ENCODE peak calls at places on chromosomes 2 and 18, in five cellular contexts. Q, Y, C, A and D are unnamed samples.

GRCh38 chr2:141639809-141640208 is 491.0 kb downstream of the LRP1B start:
- DNase-seq in Q (no peak), Y (no peak), C (no peak), A (no peak), D (no peak)

GRCh38 chr2:173350383-173350782 is 4.3 kb upstream of the CDCA7 start:
- DNase-seq in Q (no peak), Y (no peak), C (no peak), A (no peak), D (no peak)

GRCh38 chr2:116467243-116467642 is 1347.2 kb upstream of the DDX18 start:
- DNase-seq in Q (no peak), Y (no peak), C (no peak), A (no peak), D (no peak)

GRCh38 chr18:71249791-71250190 is 960.9 kb downstream of the SOCS6 start:
- DNase-seq in Q (no peak), Y (no peak), C (no peak), A (no peak), D (no peak)

GRCh38 chr2:237648016-237648381 is 20.6 kb downstream of the LRRFIP1 start:
- DNase-seq in Q (no peak), Y (no peak), C (no peak), A (no peak), D (no peak)

GRCh38 chr2:173397539-173397938 is 42.9 kb downstream of the CDCA7 start:
- DNase-seq in Q (no peak), Y (no peak), C (no peak), A (no peak), D (no peak)

GRCh38 chr2:118902279-118903028 is 39.5 kb upstream of the MARCO start:
- DNase-seq in Q (no peak), Y (no peak), C (no peak), A (no peak), D (no peak)

GRCh38 chr18:45777393-45777792 is 48.1 kb upstream of the SIGLEC15 start:
- DNase-seq in Q (no peak), Y (no peak), C (no peak), A (no peak), D (no peak)

GRCh38 chr2:191441761-191442160 is 196.6 kb downstream of the MYO1B start:
- DNase-seq in Q (no peak), Y (no peak), C (no peak), A (no peak), D (no peak)

GRCh38 chr18:36441872-36442271 is 144.4 kb downstream of the FHOD3 start:
- DNase-seq in Q (no peak), Y (no peak), C (no peak), A (no peak), D (no peak)

GRCh38 chr18:73462092-73462491 is 594.3 kb upstream of the NETO1 start:
- DNase-seq in Q (no peak), Y (no peak), C (no peak), A (no peak), D (no peak)

GRCh38 chr2:227908266-227909054 is 37.0 kb downstream of the DAW1 start:
- DNase-seq in Q (no peak), Y (no peak), C (no peak), A (no peak), D (no peak)

GRCh38 chr2:27651056-27651455 is 12.4 kb downstream of the SUPT7L start:
- DNase-seq in Q (no peak), Y (no peak), C (no peak), A (no peak), D (no peak)

GRCh38 chr2:86049529-86049928 is 56.2 kb downstream of the POLR1A start:
- DNase-seq in Q (no peak), Y (no peak), C (no peak), A (no peak), D (no peak)

DNA sequence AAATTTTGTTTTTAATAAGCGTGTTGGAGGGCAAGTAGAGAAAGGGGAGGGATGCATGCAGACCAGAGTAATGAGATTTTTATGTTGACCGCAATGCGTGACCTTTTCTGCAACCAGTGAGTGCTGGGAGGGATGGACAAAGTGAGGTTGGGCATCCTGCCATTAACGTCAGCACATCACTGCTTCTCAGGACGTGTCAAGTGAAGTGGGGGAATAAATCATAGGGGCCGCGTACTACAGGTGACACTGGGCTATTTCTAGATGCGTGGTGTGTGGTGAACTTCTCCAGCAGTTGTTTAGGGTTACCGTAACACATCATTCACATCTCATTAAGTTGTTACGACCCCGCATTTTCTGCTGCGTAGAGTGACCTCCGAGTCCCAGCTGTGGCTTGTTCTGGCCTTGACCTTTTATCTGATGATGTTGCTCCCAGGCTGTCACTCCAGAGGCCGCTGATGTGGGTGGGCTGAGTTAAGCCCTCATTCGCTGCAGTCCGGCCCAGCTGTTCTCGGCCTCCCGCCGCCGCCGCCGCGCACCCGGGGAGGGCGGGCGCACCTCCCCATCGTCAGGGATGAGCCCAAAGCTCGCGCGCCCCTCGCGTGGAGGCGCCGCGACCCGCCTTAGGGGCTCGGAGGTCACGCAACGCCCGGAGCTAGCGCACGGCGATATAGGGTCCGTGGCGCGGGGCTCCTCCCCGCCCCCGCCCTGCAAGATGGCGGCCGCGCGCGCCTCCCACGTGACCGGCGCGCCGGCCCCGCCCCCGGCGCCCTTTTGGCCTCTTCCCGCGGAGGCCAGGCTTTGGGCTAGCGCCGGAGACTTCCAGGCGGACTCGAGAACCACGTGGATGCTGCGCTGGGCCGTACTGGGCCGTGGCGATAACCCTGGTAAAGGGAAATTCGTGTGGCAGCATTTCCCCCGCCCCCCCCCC is 3.5 kb downstream of the ZCCHC2 start:
- DNase-seq in Q (peak; percentile 87), Y (peak; percentile 74), C (no peak), A (peak; percentile 48), D (peak; percentile 54)
- TF ChIP-seq EP300 in Q (peak; percentile 37), Y (no peak), C (no peak), A (peak; percentile 32), D (no peak)

GRCh38 chr2:19355416-19355821 is 3.0 kb downstream of the OSR1 start:
- DNase-seq in Q (no peak), Y (no peak), C (no peak), A (no peak), D (no peak)
- H3K27ac ChIP-seq in Q (no peak overlapping the region), Y (no peak overlapping the region), C (no peak overlapping the region), A (no peak overlapping the region), D (no peak overlapping the region)

GRCh38 chr2:230865324-230865765 is 603 bp downstream of the ITM2C start:
- DNase-seq in Q (no peak), Y (peak; percentile 52), C (no peak), A (no peak), D (no peak)

GRCh38 chr2:230863442-230864121 is 1.2 kb upstream of the ITM2C start:
- DNase-seq in Q (no peak), Y (no peak), C (no peak), A (no peak), D (no peak)

GRCh38 chr2:230864122-230864604 is 579 bp upstream of the ITM2C start:
- DNase-seq in Q (no peak), Y (no peak), C (no peak), A (no peak), D (no peak)

GRCh38 chr2:230865766-230866703 is 1.3 kb downstream of the ITM2C start:
- DNase-seq in Q (no peak), Y (no peak), C (no peak), A (no peak), D (no peak)

DNA sequence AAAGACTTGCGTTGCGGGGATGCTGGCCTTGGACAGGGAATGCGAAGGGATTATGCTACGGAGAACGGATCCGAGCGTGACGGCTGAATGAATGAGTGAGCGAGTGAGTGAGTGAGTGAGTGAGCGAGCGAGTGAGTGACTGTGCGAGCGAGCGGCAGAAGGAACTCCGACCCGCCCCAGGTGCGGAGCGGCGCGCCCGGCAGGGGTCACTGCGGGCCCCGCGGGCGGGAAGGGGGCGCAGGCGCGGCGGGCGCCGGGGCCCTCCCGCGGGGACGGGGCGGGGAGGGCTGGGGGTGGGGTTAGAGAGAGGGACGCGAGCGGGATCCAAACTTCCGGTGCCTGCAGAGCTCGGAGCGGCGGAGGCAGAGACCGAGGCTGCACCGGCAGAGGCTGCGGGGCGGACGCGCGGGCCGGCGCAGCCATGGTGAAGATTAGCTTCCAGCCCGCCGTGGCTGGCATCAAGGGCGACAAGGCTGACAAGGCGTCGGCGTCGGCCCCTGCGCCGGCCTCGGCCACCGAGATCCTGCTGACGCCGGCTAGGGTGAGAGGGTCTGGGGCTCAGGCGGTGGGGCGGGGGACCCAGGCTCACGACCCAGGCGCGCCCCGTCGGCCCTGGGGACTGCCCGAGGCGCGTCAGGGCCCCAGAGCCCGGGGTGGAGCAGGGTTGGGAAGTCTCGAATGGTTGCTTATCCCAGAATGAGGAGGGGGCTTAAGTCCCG is at the start of gene ITM2C:
- DNase-seq in Q (peak; percentile 59), Y (peak; percentile 90), C (no peak), A (no peak), D (peak; percentile 65)
- TF ChIP-seq KDM1A in Q (no peak), Y (no peak), C (no peak), A (no peak), D (no peak)

GRCh38 chr2:20604957-20605381 is 45.9 kb downstream of the HS1BP3 start:
- DNase-seq in Q (no peak), Y (no peak), C (no peak), A (no peak), D (no peak)
- TF ChIP-seq EP300 in Q (no peak), Y (no peak), C (no peak), A (no peak), D (no peak)

GRCh38 chr18:10437837-10438236 is 16.6 kb upstream of the APCDD1 start:
- DNase-seq in Q (no peak), Y (peak; percentile 47), C (no peak), A (no peak), D (peak; percentile 9)
- H3K27ac ChIP-seq in Q (no peak overlapping the region), Y (no peak overlapping the region), C (no peak overlapping the region), A (no peak overlapping the region), D (no peak overlapping the region)

DNA sequence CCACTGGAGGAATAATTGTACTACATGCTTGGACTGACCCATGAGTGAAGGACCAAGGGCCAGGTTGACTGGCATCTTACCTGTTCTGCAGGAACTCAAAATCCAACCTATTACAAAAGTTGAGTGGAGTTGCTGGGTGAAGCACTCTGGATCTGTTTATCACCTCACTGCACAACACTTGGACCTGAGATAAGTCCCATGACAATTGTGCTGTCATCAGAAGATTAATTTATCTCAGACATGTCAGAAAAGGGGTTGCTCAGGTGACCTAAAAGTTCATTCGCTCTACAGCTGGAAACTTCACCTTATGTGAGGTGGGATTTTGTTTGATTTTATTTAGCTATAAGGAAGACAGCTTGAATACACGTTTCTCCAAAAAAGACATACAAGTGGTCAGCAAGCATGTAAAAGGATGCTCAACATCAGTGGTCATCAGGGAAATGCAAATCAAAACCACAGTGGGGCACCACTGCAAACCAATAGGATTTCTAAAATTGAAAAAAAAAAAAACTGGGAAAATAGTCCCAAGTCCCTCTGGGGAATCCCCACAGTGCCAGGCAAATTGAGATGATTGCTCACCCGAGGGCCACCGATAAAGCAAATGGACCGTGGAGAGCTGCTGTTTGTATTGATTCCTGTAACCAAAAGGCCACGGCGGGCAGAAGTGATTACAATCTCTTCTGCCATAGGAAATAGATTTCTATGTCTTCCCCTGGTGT is 65.8 kb upstream of the SLC35F5 start:
- DNase-seq in Q (no peak), Y (no peak), C (no peak), A (no peak), D (no peak)
- TF ChIP-seq KDM1A in Q (no peak), Y (no peak), C (no peak), A (no peak), D (no peak)